ENCODE peak calls at places on chromosome 22, in seven cellular contexts. A, F, M, W, I, E and Z are unnamed samples.

GRCh38 chr22:28105396-28105795 is 186.3 kb upstream of the PITPNB start:
- DNase-seq in A (no peak), F (no peak), M (peak), W (no peak), I (no peak), E (no peak), Z (no peak)

GRCh38 chr22:36386351-36386899 is 1.3 kb downstream of the MYH9 start:
- DNase-seq in A (no peak), F (peak), M (peak), W (peak), I (no peak), E (no peak), Z (no peak)

GRCh38 chr22:45181240-45181639 is 17.5 kb downstream of the NUP50 start:
- DNase-seq in A (no peak), F (no peak), M (no peak), W (no peak), I (no peak), E (no peak), Z (no peak)

GRCh38 chr22:46593211-46593676 is 26.9 kb upstream of the GRAMD4 start:
- DNase-seq in A (no peak), F (no peak), M (no peak), W (no peak), I (no peak), E (no peak), Z (no peak)

GRCh38 chr22:46089426-46090041 is 60.8 kb upstream of the PPARA start:
- DNase-seq in A (no peak), F (no peak), M (peak), W (no peak), I (no peak), E (peak), Z (peak)

GRCh38 chr22:45253039-45253641 is 12.4 kb upstream of the KIAA0930 start:
- DNase-seq in A (no peak), F (no peak), M (no peak), W (no peak), I (no peak), E (no peak), Z (no peak)

GRCh38 chr22:21594865-21595452 is 27.4 kb downstream of the UBE2L3 start:
- DNase-seq in A (peak), F (no peak), M (peak), W (no peak), I (no peak), E (no peak), Z (no peak)

GRCh38 chr22:22930222-22930497 is 42.5 kb downstream of the IGLL5 start:
- DNase-seq in A (no peak), F (no peak), M (no peak), W (no peak), I (no peak), E (no peak), Z (no peak)

GRCh38 chr22:45518580-45518991 is 15.9 kb downstream of the FBLN1 start:
- DNase-seq in A (no peak), F (no peak), M (no peak), W (no peak), I (no peak), E (no peak), Z (no peak)

GRCh38 chr22:42308887-42309468 is 38.5 kb upstream of the TCF20 start:
- DNase-seq in A (no peak), F (no peak), M (no peak), W (no peak), I (no peak), E (no peak), Z (no peak)

GRCh38 chr22:49404576-49405199 is 423.0 kb downstream of the BRD1 start:
- DNase-seq in A (no peak), F (no peak), M (no peak), W (no peak), I (no peak), E (peak), Z (peak)

GRCh38 chr22:28816994-28817530 is 16.7 kb upstream of the XBP1 start:
- DNase-seq in A (no peak), F (no peak), M (no peak), W (peak), I (no peak), E (no peak), Z (no peak)

GRCh38 chr22:46964773-46965550 is 202.5 kb downstream of the TBC1D22A start:
- DNase-seq in A (no peak), F (no peak), M (no peak), W (no peak), I (no peak), E (no peak), Z (no peak)

GRCh38 chr22:30694171-30694637 is 470 bp upstream of the OSBP2 start:
- DNase-seq in A (peak), F (peak), M (peak), W (peak), I (peak), E (peak), Z (no peak)

GRCh38 chr22:44473580-44473979 is 24.5 kb downstream of the RTL6 start:
- DNase-seq in A (no peak), F (no peak), M (no peak), W (no peak), I (no peak), E (peak), Z (no peak)

GRCh38 chr22:48554893-48555552 is 1272.7 kb downstream of the BRD1 start:
- DNase-seq in A (no peak), F (peak), M (no peak), W (no peak), I (no peak), E (no peak), Z (no peak)

GRCh38 chr22:45960477-45961386 is 16.2 kb downstream of the WNT7B start:
- DNase-seq in A (no peak), F (no peak), M (no peak), W (no peak), I (no peak), E (no peak), Z (no peak)

GRCh38 chr22:46425011-46425410 is 89.5 kb downstream of the TRMU start:
- DNase-seq in A (no peak), F (no peak), M (no peak), W (no peak), I (peak), E (no peak), Z (no peak)

GRCh38 chr22:30348395-30348794 is 8.3 kb downstream of the SF3A1 start:
- DNase-seq in A (no peak), F (no peak), M (no peak), W (no peak), I (no peak), E (no peak), Z (no peak)

GRCh38 chr22:49975543-49976389 is 15.2 kb downstream of the PIM3 start:
- DNase-seq in A (no peak), F (no peak), M (peak), W (no peak), I (no peak), E (peak), Z (peak)

GRCh38 chr22:25395915-25396314 is 168.6 kb upstream of the GRK3 start:
- DNase-seq in A (no peak), F (no peak), M (no peak), W (no peak), I (no peak), E (no peak), Z (no peak)

GRCh38 chr22:47160781-47161520 is 398.5 kb downstream of the TBC1D22A start:
- DNase-seq in A (no peak), F (no peak), M (no peak), W (no peak), I (no peak), E (no peak), Z (no peak)

GRCh38 chr22:44164031-44164430 is 16.7 kb upstream of the PARVG start:
- DNase-seq in A (no peak), F (no peak), M (no peak), W (no peak), I (no peak), E (no peak), Z (no peak)

GRCh38 chr22:21446128-21446826 is 20.9 kb upstream of the TMEM191C start:
- DNase-seq in A (no peak), F (no peak), M (peak), W (no peak), I (no peak), E (peak), Z (no peak)

GRCh38 chr22:45516163-45516562 is 13.5 kb downstream of the FBLN1 start:
- DNase-seq in A (no peak), F (no peak), M (no peak), W (no peak), I (no peak), E (no peak), Z (no peak)

GRCh38 chr22:23055448-23056179 is 14.7 kb upstream of the GNAZ start:
- DNase-seq in A (no peak), F (peak), M (no peak), W (no peak), I (no peak), E (no peak), Z (no peak)

GRCh38 chr22:46068908-46069481 is 81.3 kb upstream of the PPARA start:
- DNase-seq in A (no peak), F (no peak), M (peak), W (no peak), I (peak), E (peak), Z (peak)

GRCh38 chr22:47814474-47814873 is 1052.0 kb downstream of the TBC1D22A start:
- DNase-seq in A (no peak), F (no peak), M (no peak), W (no peak), I (no peak), E (no peak), Z (no peak)

GRCh38 chr22:28027453-28028448 is 108.7 kb upstream of the PITPNB start:
- DNase-seq in A (peak), F (no peak), M (no peak), W (no peak), I (no peak), E (no peak), Z (no peak)

GRCh38 chr22:49960967-49961600 is 512 bp downstream of the PIM3 start:
- DNase-seq in A (no peak), F (peak), M (peak), W (peak), I (no peak), E (peak), Z (peak)

GRCh38 chr22:33303109-33303508 is 244.9 kb upstream of the SYN3 start:
- DNase-seq in A (peak), F (no peak), M (no peak), W (no peak), I (no peak), E (no peak), Z (no peak)

GRCh38 chr22:22342697-22343602 is 98.4 kb downstream of the VPREB1 start:
- DNase-seq in A (no peak), F (peak), M (no peak), W (peak), I (no peak), E (peak), Z (no peak)

GRCh38 chr22:47142427-47143046 is 380.1 kb downstream of the TBC1D22A start:
- DNase-seq in A (no peak), F (no peak), M (no peak), W (no peak), I (no peak), E (no peak), Z (no peak)

DNA sequence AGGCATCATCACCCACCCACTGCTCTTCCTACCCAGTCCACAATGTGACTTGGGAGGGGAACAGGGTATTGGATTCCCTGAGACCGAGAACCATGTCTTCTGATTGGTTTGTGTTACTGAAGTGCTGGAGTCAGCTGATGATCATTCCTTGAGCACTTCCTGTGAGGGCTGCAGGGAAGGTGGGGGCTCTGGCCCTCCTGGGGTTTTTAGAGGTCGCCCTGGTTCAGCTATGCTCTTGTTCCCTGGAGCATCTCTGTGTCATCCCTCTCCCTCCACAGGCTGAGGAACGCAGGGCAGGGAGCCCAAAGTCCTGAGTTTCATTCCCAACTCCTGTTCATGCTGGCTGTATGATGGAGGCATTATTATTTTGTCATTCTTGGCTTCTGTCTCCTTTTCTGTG is 6.7 kb downstream of the ZC3H7B start:
- DNase-seq in A (no peak), F (no peak), M (no peak), W (no peak), I (peak), E (no peak), Z (no peak)
- H3K27ac ChIP-seq in A (peak), F (peak), M (no peak), W (no peak), I (peak), E (peak), Z (no peak)

DNA sequence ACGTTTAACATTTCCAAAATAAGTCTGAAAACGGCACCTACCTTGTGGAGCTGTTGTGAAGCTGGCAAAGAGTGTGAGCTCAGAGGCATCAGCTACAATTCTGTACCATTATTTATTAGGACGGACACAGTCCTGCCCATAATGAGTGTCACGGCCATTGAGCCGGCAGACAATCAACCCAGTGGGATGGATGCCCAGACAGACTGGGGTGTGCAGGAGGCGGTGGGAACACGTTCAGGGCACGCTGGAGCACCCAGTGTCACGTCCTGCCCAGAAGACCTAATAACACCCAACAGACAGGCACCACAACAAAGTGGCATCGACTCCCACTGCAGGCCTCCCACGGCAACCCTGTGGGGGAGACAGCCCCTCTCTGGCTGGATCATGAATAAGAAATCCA is 34.5 kb downstream of the TPST2 start:
- DNase-seq in A (no peak), F (no peak), M (peak), W (no peak), I (no peak), E (no peak), Z (no peak)
- H3K27ac ChIP-seq in A (no peak), F (no peak), M (peak), W (peak), I (no peak), E (no peak), Z (no peak)

GRCh38 chr22:39348909-39349505 is 784 bp upstream of the SYNGR1 start:
- DNase-seq in A (peak), F (peak), M (no peak), W (no peak), I (no peak), E (no peak), Z (no peak)
- H3K27ac ChIP-seq in A (peak), F (peak), M (peak), W (no peak), I (peak), E (peak), Z (no peak)

DNA sequence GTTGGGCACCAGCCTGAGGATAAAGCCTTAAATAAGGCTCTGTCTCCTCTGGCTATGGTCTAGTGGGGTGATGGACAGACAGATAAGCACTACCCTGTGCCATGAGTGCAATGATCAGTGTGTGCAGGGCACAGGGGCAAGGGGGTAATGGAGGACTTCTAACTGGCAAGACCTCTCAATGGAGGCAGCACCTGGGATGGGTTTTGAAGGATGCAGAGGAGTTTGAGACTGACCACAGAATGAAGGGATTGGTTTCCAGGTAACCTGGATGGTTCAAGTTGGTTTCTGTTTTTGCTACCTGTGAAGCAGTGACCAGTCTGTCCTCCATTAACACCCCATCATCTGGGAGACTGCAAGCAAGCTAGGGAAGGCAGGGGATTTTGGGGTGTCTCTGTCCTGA is 27.8 kb upstream of the PICK1 start:
- DNase-seq in A (no peak), F (no peak), M (no peak), W (no peak), I (no peak), E (no peak), Z (no peak)
- H3K27ac ChIP-seq in A (peak), F (no peak), M (no peak), W (no peak), I (no peak), E (no peak), Z (no peak)

GRCh38 chr22:40285508-40285907 is 60.8 kb upstream of the ADSL start:
- DNase-seq in A (no peak), F (no peak), M (no peak), W (no peak), I (no peak), E (no peak), Z (no peak)

GRCh38 chr22:40294696-40295095 is 51.6 kb upstream of the ADSL start:
- DNase-seq in A (no peak), F (no peak), M (no peak), W (no peak), I (no peak), E (no peak), Z (no peak)

DNA sequence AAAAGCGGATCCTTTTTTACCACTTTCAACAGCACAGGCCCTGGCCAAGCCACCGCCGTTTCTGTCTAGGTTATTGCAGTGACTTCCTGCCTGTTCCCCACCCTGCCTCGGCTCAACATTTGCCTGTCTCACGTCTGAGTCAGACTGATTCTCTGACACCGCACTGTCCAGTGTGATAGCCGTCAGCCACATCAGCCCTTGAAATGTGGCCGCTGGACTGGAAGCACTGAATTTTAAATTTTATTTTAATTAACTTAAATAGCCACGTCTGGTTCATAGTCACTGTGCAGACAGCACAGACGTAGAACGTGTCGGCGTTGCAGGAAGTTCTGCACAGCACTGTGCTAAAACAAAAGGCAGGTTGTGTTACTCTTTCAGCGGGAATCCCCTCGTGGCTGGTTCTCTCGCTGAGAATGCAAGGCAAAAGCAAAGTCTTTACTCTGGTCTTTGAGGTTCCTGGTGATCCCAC is 56.3 kb upstream of the ADSL start:
- DNase-seq in A (no peak), F (no peak), M (peak), W (no peak), I (no peak), E (peak), Z (no peak)
- H3K27ac ChIP-seq in A (no peak), F (no peak), M (no peak), W (no peak), I (no peak), E (peak), Z (no peak)

DNA sequence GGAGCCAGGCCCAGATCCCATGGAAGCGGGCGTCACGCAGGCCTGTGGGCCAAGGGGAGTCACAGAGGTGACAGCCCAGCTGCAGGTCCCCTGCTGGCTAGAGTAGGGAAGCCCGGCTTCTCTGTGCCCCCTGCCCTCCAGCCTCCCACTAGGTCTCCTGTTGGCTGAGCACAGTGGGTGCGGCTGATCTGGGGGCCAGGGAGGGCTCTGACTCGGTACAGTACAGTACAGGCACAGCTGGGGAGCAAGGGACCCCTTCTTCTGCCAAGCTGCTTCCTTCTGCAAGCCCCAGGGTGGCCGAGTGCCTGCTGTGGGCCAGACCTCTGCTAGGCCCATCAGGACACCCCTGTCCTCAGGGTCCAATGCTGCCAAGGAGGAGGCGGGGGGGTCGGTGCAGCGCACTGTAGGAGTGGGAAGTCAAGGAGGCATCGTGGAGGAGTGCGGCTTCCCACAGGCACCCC is 10.1 kb downstream of the SUSD2 start:
- DNase-seq in A (no peak), F (no peak), M (peak), W (no peak), I (no peak), E (no peak), Z (no peak)
- H3K27ac ChIP-seq in A (no peak), F (no peak), M (no peak), W (no peak), I (no peak), E (no peak), Z (peak)

GRCh38 chr22:31828739-31829138 is 74.9 kb downstream of the DEPDC5 start:
- DNase-seq in A (no peak), F (no peak), M (no peak), W (no peak), I (no peak), E (no peak), Z (no peak)

GRCh38 chr22:31829505-31829904 is 75.7 kb downstream of the DEPDC5 start:
- DNase-seq in A (no peak), F (peak), M (peak), W (no peak), I (peak), E (no peak), Z (no peak)

GRCh38 chr22:31833930-31834329 is 80.1 kb downstream of the DEPDC5 start:
- DNase-seq in A (no peak), F (no peak), M (no peak), W (no peak), I (no peak), E (no peak), Z (no peak)

GRCh38 chr22:31826443-31826842 is 72.6 kb downstream of the DEPDC5 start:
- DNase-seq in A (peak), F (no peak), M (no peak), W (no peak), I (no peak), E (no peak), Z (no peak)

DNA sequence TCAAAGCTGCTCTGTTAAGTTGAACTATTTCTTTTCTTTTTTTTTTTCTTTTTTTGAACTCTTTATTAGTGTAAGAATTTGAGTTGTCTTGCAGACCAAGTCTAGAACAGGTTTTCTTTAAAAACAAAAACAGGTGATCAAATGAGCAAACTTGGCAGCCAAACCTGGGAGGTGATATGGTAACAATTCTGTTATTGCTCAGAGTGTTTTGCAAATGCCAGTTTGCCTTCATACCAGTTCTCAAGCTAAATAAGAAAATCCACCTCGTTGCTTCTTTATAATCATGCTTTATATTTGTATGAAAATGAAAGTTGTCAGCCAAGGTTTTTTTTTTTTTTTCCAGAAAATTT is 76.9 kb downstream of the DEPDC5 start:
- DNase-seq in A (no peak), F (no peak), M (no peak), W (no peak), I (no peak), E (no peak), Z (no peak)
- H3K27ac ChIP-seq in A (no peak), F (no peak), M (no peak), W (no peak), I (no peak), E (peak), Z (no peak)